ENCODE peak calls at places on chromosomes 5 and 9, in five cellular contexts. R is GM12892; J is stromal cell of bone marrow; M is activated naive CD4-positive, alpha-beta T cell; D is GM04504. O is an unnamed sample.

GRCh38 chr5:32147236-32147635 is 26.9 kb downstream of the GOLPH3 start:
- DNase-seq in R (no peak), J (no peak), M (no peak), D (no peak), O (no peak)

GRCh38 chr9:81314525-81314924 is 374.8 kb downstream of the TLE1 start:
- DNase-seq in R (no peak), J (no peak), M (no peak), D (no peak), O (no peak)

GRCh38 chr9:129108805-129109370 is 1.7 kb downstream of the CRAT start:
- DNase-seq in R (no peak), J (no peak), M (no peak), D (no peak), O (no peak)

GRCh38 chr5:1011226-1011631 is 2.6 kb downstream of the NKD2 start:
- DNase-seq in R (peak), J (no peak), M (peak), D (no peak), O (peak)

GRCh38 chr9:108815156-108815555 is 40.6 kb downstream of the ACTL7B start:
- DNase-seq in R (no peak), J (no peak), M (no peak), D (no peak), O (no peak)

GRCh38 chr5:17305964-17306725 is 88.7 kb downstream of the BASP1 start:
- DNase-seq in R (no peak), J (peak), M (no peak), D (no peak), O (no peak)

GRCh38 chr9:100070642-100071041 is 28.2 kb downstream of the ERP44 start:
- DNase-seq in R (no peak), J (no peak), M (no peak), D (no peak), O (no peak)

GRCh38 chr5:175471628-175472027 is 6.7 kb upstream of the SFXN1 start:
- DNase-seq in R (no peak), J (no peak), M (no peak), D (no peak), O (no peak)

GRCh38 chr5:76819851-76820280 is 1.0 kb downstream of the F2RL1 start:
- DNase-seq in R (no peak), J (no peak), M (no peak), D (no peak), O (no peak)

GRCh38 chr9:131419029-131419614 is 25.2 kb downstream of the PRRC2B start:
- DNase-seq in R (no peak), J (no peak), M (no peak), D (no peak), O (no peak)

GRCh38 chr9:98472216-98472615 is 216.8 kb upstream of the TBC1D2 start:
- DNase-seq in R (no peak), J (no peak), M (no peak), D (no peak), O (no peak)

GRCh38 chr9:134970198-134970597 is 52.5 kb upstream of the FCN1 start:
- DNase-seq in R (no peak), J (no peak), M (no peak), D (no peak), O (no peak)

O was measured in GM19239.